ENCODE peak calls at places on chromosome 18, in five cellular contexts. H, R, I, S and W are unnamed samples.

GRCh38 chr18:28457784-28458183 is 280.9 kb upstream of the CDH2 start:
- DNase-seq in H (no peak), R (no peak), I (no peak), S (no peak), W (no peak)

GRCh38 chr18:9951022-9951859 is 37.4 kb downstream of the VAPA start:
- DNase-seq in H (peak; percentile 57), R (peak; percentile 51), I (peak; percentile 81), S (no peak), W (no peak)

GRCh38 chr18:487371-487770 is 13.1 kb downstream of the COLEC12 start:
- DNase-seq in H (no peak), R (no peak), I (no peak), S (no peak), W (no peak)

GRCh38 chr18:13011719-13012118 is 20.6 kb downstream of the CEP192 start:
- DNase-seq in H (no peak), R (no peak), I (no peak), S (no peak), W (no peak)

GRCh38 chr18:45755936-45756335 is 32.0 kb downstream of the SLC14A1 start:
- DNase-seq in H (no peak), R (no peak), I (peak; percentile 93), S (no peak), W (no peak)

GRCh38 chr18:4510709-4511108 is 55.6 kb upstream of the DLGAP1 start:
- DNase-seq in H (no peak), R (no peak), I (peak; percentile 0), S (no peak), W (no peak)

GRCh38 chr18:74456409-74457042 is 582 bp downstream of the DIPK1C start:
- DNase-seq in H (no peak), R (peak; percentile 30), I (no peak), S (peak; percentile 25), W (no peak)

GRCh38 chr18:78293940-78294401 is 685.6 kb upstream of the SALL3 start:
- DNase-seq in H (no peak), R (no peak), I (no peak), S (no peak), W (no peak)

GRCh38 chr18:7158201-7158600 is 40.6 kb upstream of the LAMA1 start:
- DNase-seq in H (peak; percentile 37), R (no peak), I (peak; percentile 84), S (no peak), W (no peak)

GRCh38 chr18:27005589-27005988 is 140.1 kb upstream of the AQP4 start:
- DNase-seq in H (no peak), R (no peak), I (peak; percentile 8), S (no peak), W (no peak)

GRCh38 chr18:39721712-39722111 is 2156.1 kb upstream of the CELF4 start:
- DNase-seq in H (no peak), R (no peak), I (no peak), S (no peak), W (no peak)